ENCODE peak calls at places on chromosomes 12 and 14, in four cellular contexts. One of them, this sample, is unnamed.

GRCh38 chr14:71362282-71362681 is 455.0 kb downstream of the PCNX1 start:
- DNase-seq in GM12891: no peak
- DNase-seq in K562: no peak
- DNase-seq in GM12878: no peak
- DNase-seq in this sample: no peak

GRCh38 chr12:58314610-58315009 is 373.2 kb downstream of the ATP23 start:
- DNase-seq in K562: no peak
- DNase-seq in GM12878: no peak
- DNase-seq in GM12891: no peak
- DNase-seq in this sample: no peak

GRCh38 chr14:93984070-93984469 is 7.7 kb upstream of the ASB2 start:
- DNase-seq in GM12878: no peak
- DNase-seq in K562: no peak
- DNase-seq in GM12891: no peak
- DNase-seq in this sample: no peak

GRCh38 chr14:84482256-84483071 is 1047.5 kb upstream of the FLRT2 start:
- DNase-seq in GM12878: no peak
- DNase-seq in K562: no peak
- DNase-seq in GM12891: no peak
- DNase-seq in this sample: no peak

GRCh38 chr14:54050759-54051158 is 94.1 kb upstream of the BMP4 start:
- DNase-seq in GM12891: no peak
- DNase-seq in GM12878: no peak
- DNase-seq in K562: no peak
- DNase-seq in this sample: no peak

GRCh38 chr14:72104011-72104613 is 171.9 kb downstream of the RGS6 start:
- DNase-seq in GM12891: peak; percentile 4
- DNase-seq in GM12878: no peak
- DNase-seq in K562: peak; percentile 52
- DNase-seq in this sample: no peak

GRCh38 chr14:54362759-54363437 is 33.9 kb upstream of the CDKN3 start:
- DNase-seq in GM12878: no peak
- DNase-seq in GM12891: no peak
- DNase-seq in K562: no peak
- DNase-seq in this sample: no peak

GRCh38 chr14:21882226-21882625 is 208.6 kb upstream of the OR4E1 start:
- DNase-seq in GM12891: no peak
- DNase-seq in K562: no peak
- DNase-seq in GM12878: no peak
- DNase-seq in this sample: no peak

GRCh38 chr14:59816931-59817330 is 53.6 kb downstream of the RTN1 start:
- DNase-seq in GM12891: no peak
- DNase-seq in K562: no peak
- DNase-seq in GM12878: no peak
- DNase-seq in this sample: no peak

GRCh38 chr12:113467514-113468364 is 3.9 kb downstream of the LHX5 start:
- DNase-seq in GM12891: peak; percentile 25
- DNase-seq in K562: peak; percentile 51
- DNase-seq in GM12878: no peak
- DNase-seq in this sample: no peak
- TF ChIP-seq SPI1 in GM12891: no peak
- TF ChIP-seq SPI1 in K562: no peak
- TF ChIP-seq SPI1 in GM12878: no peak
- TF ChIP-seq SPI1 in this sample: no peak

GRCh38 chr14:24096545-24097181 is 2.6 kb downstream of the PCK2 start:
- DNase-seq in GM12878: no peak
- DNase-seq in K562: no peak
- DNase-seq in GM12891: no peak
- DNase-seq in this sample: no peak
- TF ChIP-seq SPI1 in GM12878: no peak
- TF ChIP-seq SPI1 in K562: no peak
- TF ChIP-seq SPI1 in GM12891: no peak
- TF ChIP-seq SPI1 in this sample: no peak

GRCh38 chr14:100828448-100828834 is 2.5 kb downstream of the MEG3 start:
- DNase-seq in K562: no peak
- DNase-seq in GM12878: no peak
- DNase-seq in GM12891: no peak
- DNase-seq in this sample: no peak
- TF ChIP-seq SPI1 in K562: no peak
- TF ChIP-seq SPI1 in GM12878: no peak
- TF ChIP-seq SPI1 in GM12891: no peak
- TF ChIP-seq SPI1 in this sample: no peak

GRCh38 chr12:3542911-3543310 is 51.9 kb downstream of the PRMT8 start:
- DNase-seq in GM12878: no peak
- DNase-seq in K562: no peak
- DNase-seq in GM12891: no peak
- DNase-seq in this sample: no peak

GRCh38 chr12:3542156-3542555 is 51.2 kb downstream of the PRMT8 start:
- DNase-seq in K562: no peak
- DNase-seq in GM12891: no peak
- DNase-seq in GM12878: no peak
- DNase-seq in this sample: no peak

GRCh38 chr12:3537916-3538690 is 47.1 kb downstream of the PRMT8 start:
- DNase-seq in K562: no peak
- DNase-seq in GM12878: no peak
- DNase-seq in GM12891: no peak
- DNase-seq in this sample: no peak

GRCh38 chr12:3538691-3539030 is 47.7 kb downstream of the PRMT8 start:
- DNase-seq in GM12878: no peak
- DNase-seq in GM12891: no peak
- DNase-seq in K562: no peak
- DNase-seq in this sample: no peak

DNA sequence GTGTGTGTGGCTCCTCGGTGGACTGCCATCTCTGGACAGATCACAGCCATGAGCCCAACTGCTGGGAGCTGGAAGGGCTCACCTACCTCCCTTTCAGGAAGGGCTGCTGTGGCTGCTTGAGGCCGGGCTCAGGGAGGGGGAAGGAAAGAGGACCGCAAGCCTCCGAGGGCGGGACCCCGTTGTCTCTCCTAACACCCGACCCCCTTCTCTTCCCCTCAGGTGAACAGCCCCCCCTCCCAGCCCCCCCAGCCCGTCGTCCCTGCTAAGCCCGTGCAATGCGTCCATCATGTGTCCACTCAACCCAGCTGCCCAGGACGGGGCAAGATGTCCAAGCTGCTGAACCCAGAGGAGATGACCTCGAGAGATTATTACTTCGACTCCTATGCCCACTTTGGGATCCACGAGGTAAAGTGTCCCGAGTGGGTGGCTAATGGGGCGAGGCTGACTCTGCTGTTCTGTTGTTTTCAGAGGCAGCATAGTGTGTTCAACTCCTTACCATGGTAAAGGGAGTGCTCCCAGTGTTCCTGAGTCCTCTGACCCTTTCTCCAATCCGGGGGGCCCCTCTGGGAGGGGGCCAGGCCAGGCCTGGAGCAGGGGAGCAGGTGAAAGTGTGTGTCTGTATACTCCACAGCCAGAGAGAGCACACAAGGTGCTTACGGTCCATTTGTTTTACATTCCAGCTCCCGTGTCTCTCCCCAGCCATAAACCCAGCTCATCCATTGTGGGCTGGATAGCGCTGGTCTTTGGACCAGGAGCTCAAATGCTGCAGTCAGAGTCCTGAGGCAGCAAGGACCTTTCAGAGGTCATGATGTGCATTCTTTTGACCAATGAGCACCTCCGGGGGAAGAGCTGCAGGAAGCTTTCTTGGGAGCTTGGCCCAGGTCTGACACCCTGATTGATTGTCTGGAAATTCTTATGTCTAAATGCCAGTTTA is 49.7 kb downstream of the PRMT8 start:
- DNase-seq in GM12878: no peak
- DNase-seq in GM12891: no peak
- DNase-seq in K562: no peak
- DNase-seq in this sample: no peak
- TF ChIP-seq SPI1 in GM12878: no peak
- TF ChIP-seq SPI1 in GM12891: no peak
- TF ChIP-seq SPI1 in K562: no peak
- TF ChIP-seq SPI1 in this sample: no peak